ENCODE peak calls at places on chromosome 16, in five cellular contexts. One of them, this sample, is unnamed.

GRCh38 chr16:85718682-85719081 is 29.9 kb upstream of the GINS2 start:
- DNase-seq in neuronal stem cell: no peak
- DNase-seq in H9: peak
- DNase-seq in IMR-90: no peak
- DNase-seq in H1: peak
- DNase-seq in this sample: no peak

GRCh38 chr16:64225036-64225435 is 896.8 kb downstream of the CDH11 start:
- DNase-seq in neuronal stem cell: no peak
- DNase-seq in H9: no peak
- DNase-seq in IMR-90: no peak
- DNase-seq in H1: no peak
- DNase-seq in this sample: no peak

GRCh38 chr16:23965137-23965733 is 129.5 kb downstream of the PRKCB start:
- DNase-seq in neuronal stem cell: no peak
- DNase-seq in H9: no peak
- DNase-seq in IMR-90: no peak
- DNase-seq in H1: no peak
- DNase-seq in this sample: no peak

GRCh38 chr16:19130852-19131808 is 17.4 kb downstream of the ITPRIPL2 start:
- DNase-seq in neuronal stem cell: no peak
- DNase-seq in H9: no peak
- DNase-seq in IMR-90: peak
- DNase-seq in H1: no peak
- DNase-seq in this sample: no peak

GRCh38 chr16:86566601-86566965 is at the start of gene FOXC2:
- DNase-seq in neuronal stem cell: peak
- DNase-seq in H9: peak
- DNase-seq in IMR-90: peak
- DNase-seq in H1: peak
- DNase-seq in this sample: no peak

GRCh38 chr16:27177031-27177774 is 26.1 kb upstream of the KDM8 start:
- DNase-seq in neuronal stem cell: no peak
- DNase-seq in H9: no peak
- DNase-seq in IMR-90: peak
- DNase-seq in H1: no peak
- DNase-seq in this sample: no peak

GRCh38 chr16:1526608-1527555 is 6.6 kb upstream of the TMEM204 start:
- DNase-seq in neuronal stem cell: no peak
- DNase-seq in H9: no peak
- DNase-seq in IMR-90: no peak
- DNase-seq in H1: no peak
- DNase-seq in this sample: peak

GRCh38 chr16:11602321-11602720 is 15.6 kb upstream of the LITAF start:
- DNase-seq in neuronal stem cell: no peak
- DNase-seq in H9: no peak
- DNase-seq in IMR-90: no peak
- DNase-seq in H1: no peak
- DNase-seq in this sample: no peak

GRCh38 chr16:28621756-28622155 is 11.9 kb upstream of the SULT1A1 start:
- DNase-seq in neuronal stem cell: no peak
- DNase-seq in H9: no peak
- DNase-seq in IMR-90: no peak
- DNase-seq in H1: no peak
- DNase-seq in this sample: no peak

GRCh38 chr16:84179612-84180320 is 7.1 kb downstream of the TAF1C start:
- DNase-seq in neuronal stem cell: no peak
- DNase-seq in H9: no peak
- DNase-seq in IMR-90: no peak
- DNase-seq in H1: no peak
- DNase-seq in this sample: no peak

GRCh38 chr16:82111944-82112343 is 58.1 kb downstream of the MPHOSPH6 start:
- DNase-seq in neuronal stem cell: no peak
- DNase-seq in H9: no peak
- DNase-seq in IMR-90: no peak
- DNase-seq in H1: no peak
- DNase-seq in this sample: peak

GRCh38 chr16:84559311-84559932 is 55.0 kb upstream of the MEAK7 start:
- DNase-seq in neuronal stem cell: no peak
- DNase-seq in H9: peak
- DNase-seq in IMR-90: no peak
- DNase-seq in H1: peak
- DNase-seq in this sample: peak

GRCh38 chr16:11327277-11328171 is 17.7 kb upstream of the RMI2 start:
- DNase-seq in neuronal stem cell: no peak
- DNase-seq in H9: peak
- DNase-seq in IMR-90: no peak
- DNase-seq in H1: no peak
- DNase-seq in this sample: no peak

GRCh38 chr16:86507173-86508027 is 2.9 kb upstream of the FOXF1 start:
- DNase-seq in neuronal stem cell: peak
- DNase-seq in H9: no peak
- DNase-seq in IMR-90: peak
- DNase-seq in H1: no peak
- DNase-seq in this sample: no peak

GRCh38 chr16:20181386-20181785 is 107.7 kb upstream of the GPR139 start:
- DNase-seq in neuronal stem cell: no peak
- DNase-seq in H9: no peak
- DNase-seq in IMR-90: no peak
- DNase-seq in H1: no peak
- DNase-seq in this sample: no peak

GRCh38 chr16:31213877-31214704 is at the start of gene TRIM72:
- DNase-seq in neuronal stem cell: no peak
- DNase-seq in H9: no peak
- DNase-seq in IMR-90: no peak
- DNase-seq in H1: no peak
- DNase-seq in this sample: no peak

GRCh38 chr16:31458835-31459721 is at the start of gene ARMC5:
- DNase-seq in neuronal stem cell: peak
- DNase-seq in H9: peak
- DNase-seq in IMR-90: peak
- DNase-seq in H1: peak
- DNase-seq in this sample: peak

GRCh38 chr16:81457326-81458133 is 12.9 kb downstream of the CMIP start:
- DNase-seq in neuronal stem cell: no peak
- DNase-seq in H9: no peak
- DNase-seq in IMR-90: peak
- DNase-seq in H1: no peak
- DNase-seq in this sample: no peak

GRCh38 chr16:85330694-85331188 is 218.5 kb upstream of the CIBAR2 start:
- DNase-seq in neuronal stem cell: peak
- DNase-seq in H9: peak
- DNase-seq in IMR-90: peak
- DNase-seq in H1: no peak
- DNase-seq in this sample: peak

GRCh38 chr16:30535777-30536190 is 1.1 kb upstream of the ZNF747 start:
- DNase-seq in neuronal stem cell: peak
- DNase-seq in H9: peak
- DNase-seq in IMR-90: peak
- DNase-seq in H1: peak
- DNase-seq in this sample: peak

GRCh38 chr16:58495861-58496331 is 4.0 kb upstream of the NDRG4 start:
- DNase-seq in neuronal stem cell: no peak
- DNase-seq in H9: peak
- DNase-seq in IMR-90: no peak
- DNase-seq in H1: no peak
- DNase-seq in this sample: no peak

GRCh38 chr16:50144211-50144610 is 8.9 kb upstream of the TENT4B start:
- DNase-seq in neuronal stem cell: no peak
- DNase-seq in H9: no peak
- DNase-seq in IMR-90: no peak
- DNase-seq in H1: no peak
- DNase-seq in this sample: no peak

GRCh38 chr16:26645629-26646028 is 421.1 kb upstream of the C16orf82 start:
- DNase-seq in neuronal stem cell: peak
- DNase-seq in H9: peak
- DNase-seq in IMR-90: no peak
- DNase-seq in H1: peak
- DNase-seq in this sample: no peak

GRCh38 chr16:48617104-48617503 is 7.1 kb upstream of the N4BP1 start:
- DNase-seq in neuronal stem cell: no peak
- DNase-seq in H9: no peak
- DNase-seq in IMR-90: no peak
- DNase-seq in H1: no peak
- DNase-seq in this sample: no peak

GRCh38 chr16:49492090-49492801 is 118.6 kb downstream of the C16orf78 start:
- DNase-seq in neuronal stem cell: peak
- DNase-seq in H9: peak
- DNase-seq in IMR-90: no peak
- DNase-seq in H1: peak
- DNase-seq in this sample: peak

GRCh38 chr16:78028018-78028417 is 5.7 kb downstream of the CLEC3A start:
- DNase-seq in neuronal stem cell: no peak
- DNase-seq in H9: no peak
- DNase-seq in IMR-90: no peak
- DNase-seq in H1: no peak
- DNase-seq in this sample: no peak

GRCh38 chr16:9070295-9070694 is 21.1 kb upstream of the HAPSTR1 start:
- DNase-seq in neuronal stem cell: no peak
- DNase-seq in H9: no peak
- DNase-seq in IMR-90: no peak
- DNase-seq in H1: no peak
- DNase-seq in this sample: no peak

GRCh38 chr16:9072806-9073341 is 18.6 kb upstream of the HAPSTR1 start:
- DNase-seq in neuronal stem cell: no peak
- DNase-seq in H9: no peak
- DNase-seq in IMR-90: peak
- DNase-seq in H1: no peak
- DNase-seq in this sample: peak

GRCh38 chr16:9079430-9079812 is 12.0 kb upstream of the HAPSTR1 start:
- DNase-seq in neuronal stem cell: no peak
- DNase-seq in H9: no peak
- DNase-seq in IMR-90: no peak
- DNase-seq in H1: no peak
- DNase-seq in this sample: no peak

GRCh38 chr16:9077001-9077809 is 14.2 kb upstream of the HAPSTR1 start:
- DNase-seq in neuronal stem cell: no peak
- DNase-seq in H9: no peak
- DNase-seq in IMR-90: peak
- DNase-seq in H1: no peak
- DNase-seq in this sample: peak

GRCh38 chr16:9075299-9076071 is 16.0 kb upstream of the HAPSTR1 start:
- DNase-seq in neuronal stem cell: no peak
- DNase-seq in H9: no peak
- DNase-seq in IMR-90: no peak
- DNase-seq in H1: no peak
- DNase-seq in this sample: no peak
- H4K91ac ChIP-seq in neuronal stem cell: no peak
- H4K91ac ChIP-seq in H9: no peak
- H4K91ac ChIP-seq in IMR-90: peak
- H4K91ac ChIP-seq in H1: no peak
- H4K91ac ChIP-seq in this sample: peak

GRCh38 chr16:14037960-14038359 is 33.2 kb upstream of the MRTFB start:
- DNase-seq in neuronal stem cell: no peak
- DNase-seq in H9: no peak
- DNase-seq in IMR-90: no peak
- DNase-seq in H1: no peak
- DNase-seq in this sample: no peak

GRCh38 chr16:14041164-14041563 is 30.0 kb upstream of the MRTFB start:
- DNase-seq in neuronal stem cell: no peak
- DNase-seq in H9: no peak
- DNase-seq in IMR-90: no peak
- DNase-seq in H1: no peak
- DNase-seq in this sample: no peak

GRCh38 chr16:14043793-14044192 is 27.3 kb upstream of the MRTFB start:
- DNase-seq in neuronal stem cell: no peak
- DNase-seq in H9: no peak
- DNase-seq in IMR-90: no peak
- DNase-seq in H1: no peak
- DNase-seq in this sample: no peak

GRCh38 chr16:14043278-14043677 is 27.8 kb upstream of the MRTFB start:
- DNase-seq in neuronal stem cell: no peak
- DNase-seq in H9: no peak
- DNase-seq in IMR-90: no peak
- DNase-seq in H1: no peak
- DNase-seq in this sample: no peak

GRCh38 chr16:14042706-14043105 is 28.4 kb upstream of the MRTFB start:
- DNase-seq in neuronal stem cell: no peak
- DNase-seq in H9: no peak
- DNase-seq in IMR-90: no peak
- DNase-seq in H1: no peak
- DNase-seq in this sample: no peak
- H3K27ac ChIP-seq in neuronal stem cell: no peak
- H3K27ac ChIP-seq in H9: no peak
- H3K27ac ChIP-seq in IMR-90: no peak
- H3K27ac ChIP-seq in H1: no peak
- H3K27ac ChIP-seq in this sample: no peak

DNA sequence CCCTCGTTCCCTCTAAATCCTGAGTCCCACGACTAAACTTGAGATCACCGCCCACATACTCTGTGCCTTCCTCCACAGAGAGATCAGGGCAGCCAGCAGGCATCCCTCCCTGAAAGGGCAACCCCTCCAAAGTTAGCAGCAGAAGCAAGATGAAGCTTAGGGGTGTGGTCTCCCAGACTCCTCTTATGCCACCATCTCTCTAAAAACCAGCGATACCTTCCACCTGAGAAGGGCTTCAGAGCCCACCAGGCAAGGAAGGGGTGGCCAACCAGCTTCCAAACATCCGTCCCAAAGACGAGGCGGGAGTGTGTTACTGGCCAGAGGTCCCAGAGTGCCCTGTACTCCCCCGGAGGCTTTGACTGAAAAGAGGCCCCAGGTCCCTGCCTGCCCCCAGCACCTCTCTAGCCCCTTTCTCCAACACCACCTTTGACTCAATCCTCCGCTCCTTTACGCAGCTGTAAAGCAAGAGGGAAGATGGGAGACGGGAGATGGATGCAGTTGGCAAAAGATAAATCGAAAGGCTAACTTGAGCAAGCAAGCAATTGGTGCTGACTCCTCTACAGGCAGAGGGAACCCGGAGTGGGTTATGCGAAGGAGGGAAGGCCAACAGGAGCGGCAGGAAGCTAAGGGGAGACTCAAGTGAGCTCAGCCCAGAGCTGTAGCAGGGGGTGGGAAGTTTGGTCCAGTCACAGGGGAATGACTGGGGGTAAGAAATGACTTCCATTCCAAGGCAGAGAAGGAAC is 1.1 kb downstream of the ST3GAL2 start:
- DNase-seq in neuronal stem cell: no peak
- DNase-seq in H9: no peak
- DNase-seq in IMR-90: peak
- DNase-seq in H1: peak
- DNase-seq in this sample: peak
- H4K91ac ChIP-seq in neuronal stem cell: no peak
- H4K91ac ChIP-seq in H9: no peak
- H4K91ac ChIP-seq in IMR-90: peak
- H4K91ac ChIP-seq in H1: peak
- H4K91ac ChIP-seq in this sample: peak

GRCh38 chr16:67128417-67128816 is 18.7 kb downstream of the PHAF1 start:
- DNase-seq in neuronal stem cell: no peak
- DNase-seq in H9: no peak
- DNase-seq in IMR-90: no peak
- DNase-seq in H1: no peak
- DNase-seq in this sample: no peak

GRCh38 chr16:67128887-67129286 is 19.1 kb downstream of the PHAF1 start:
- DNase-seq in neuronal stem cell: no peak
- DNase-seq in H9: no peak
- DNase-seq in IMR-90: no peak
- DNase-seq in H1: no peak
- DNase-seq in this sample: no peak

GRCh38 chr16:67129422-67129821 is 19.7 kb downstream of the PHAF1 start:
- DNase-seq in neuronal stem cell: no peak
- DNase-seq in H9: no peak
- DNase-seq in IMR-90: no peak
- DNase-seq in H1: no peak
- DNase-seq in this sample: no peak
- H3K27ac ChIP-seq in neuronal stem cell: no peak
- H3K27ac ChIP-seq in H9: no peak
- H3K27ac ChIP-seq in IMR-90: no peak
- H3K27ac ChIP-seq in H1: no peak
- H3K27ac ChIP-seq in this sample: no peak

This sample was measured in trophoblast cell.